ENCODE peak calls at places on chromosomes 13 and 19, in five cellular contexts. One of them, this sample, is unnamed.

GRCh38 chr19:8208710-8209110 is 460 bp upstream of the CERS4 start:
- DNase-seq in HCT116: no peak
- DNase-seq in upper lobe of left lung: peak; percentile 96
- DNase-seq in breast epithelium: peak; percentile 73
- DNase-seq in spleen: no peak
- DNase-seq in this sample: no peak

GRCh38 chr13:46964789-46965527 is 68.1 kb upstream of the HTR2A start:
- DNase-seq in HCT116: no peak
- DNase-seq in breast epithelium: no peak
- DNase-seq in spleen: no peak
- DNase-seq in upper lobe of left lung: no peak
- DNase-seq in this sample: no peak

GRCh38 chr19:30158893-30159245 is 213.3 kb upstream of the ZNF536 start:
- DNase-seq in breast epithelium: no peak
- DNase-seq in HCT116: no peak
- DNase-seq in upper lobe of left lung: no peak
- DNase-seq in spleen: no peak
- DNase-seq in this sample: no peak

GRCh38 chr13:21663197-21663596 is 7.7 kb upstream of the FGF9 start:
- DNase-seq in breast epithelium: no peak
- DNase-seq in upper lobe of left lung: no peak
- DNase-seq in spleen: no peak
- DNase-seq in HCT116: no peak
- DNase-seq in this sample: peak; percentile 20

GRCh38 chr19:29942404-29943261 is 594 bp downstream of the URI1 start:
- DNase-seq in HCT116: no peak
- DNase-seq in spleen: peak; percentile 95
- DNase-seq in upper lobe of left lung: peak; percentile 94
- DNase-seq in breast epithelium: no peak
- DNase-seq in this sample: peak; percentile 77

GRCh38 chr13:35208587-35208986 is 266.5 kb downstream of the NBEA start:
- DNase-seq in breast epithelium: no peak
- DNase-seq in HCT116: no peak
- DNase-seq in spleen: no peak
- DNase-seq in upper lobe of left lung: no peak
- DNase-seq in this sample: no peak

GRCh38 chr13:47049276-47049989 is 152.6 kb upstream of the HTR2A start:
- DNase-seq in breast epithelium: no peak
- DNase-seq in HCT116: no peak
- DNase-seq in spleen: no peak
- DNase-seq in upper lobe of left lung: no peak
- DNase-seq in this sample: no peak

GRCh38 chr19:33459691-33460090 is 61.9 kb downstream of the PEPD start:
- DNase-seq in spleen: peak; percentile 49
- DNase-seq in upper lobe of left lung: no peak
- DNase-seq in breast epithelium: peak; percentile 27
- DNase-seq in HCT116: no peak
- DNase-seq in this sample: no peak

GRCh38 chr13:110339263-110339662 is 32.2 kb downstream of the COL4A2 start:
- DNase-seq in HCT116: no peak
- DNase-seq in spleen: no peak
- DNase-seq in upper lobe of left lung: no peak
- DNase-seq in breast epithelium: no peak
- DNase-seq in this sample: no peak

GRCh38 chr13:46315491-46316075 is 71.5 kb downstream of the RUBCNL start:
- DNase-seq in breast epithelium: no peak
- DNase-seq in HCT116: no peak
- DNase-seq in spleen: no peak
- DNase-seq in upper lobe of left lung: no peak
- DNase-seq in this sample: no peak

GRCh38 chr13:100510208-100510997 is 78.2 kb downstream of the GGACT start:
- DNase-seq in upper lobe of left lung: no peak
- DNase-seq in HCT116: no peak
- DNase-seq in spleen: no peak
- DNase-seq in breast epithelium: no peak
- DNase-seq in this sample: no peak

GRCh38 chr19:15428956-15429824 is 10.4 kb upstream of the AKAP8L start:
- DNase-seq in breast epithelium: no peak
- DNase-seq in upper lobe of left lung: no peak
- DNase-seq in spleen: peak; percentile 54
- DNase-seq in HCT116: no peak
- DNase-seq in this sample: no peak

GRCh38 chr19:4521170-4521887 is 3.0 kb upstream of the PLIN4 start:
- DNase-seq in HCT116: no peak
- DNase-seq in upper lobe of left lung: no peak
- DNase-seq in spleen: no peak
- DNase-seq in breast epithelium: no peak
- DNase-seq in this sample: no peak

GRCh38 chr19:4518345-4519171 is at the start of gene PLIN4:
- DNase-seq in HCT116: no peak
- DNase-seq in breast epithelium: peak; percentile 62
- DNase-seq in upper lobe of left lung: peak; percentile 83
- DNase-seq in spleen: no peak
- DNase-seq in this sample: peak; percentile 60

GRCh38 chr19:4519172-4519496 is 848 bp upstream of the PLIN4 start:
- DNase-seq in upper lobe of left lung: no peak
- DNase-seq in HCT116: no peak
- DNase-seq in breast epithelium: no peak
- DNase-seq in spleen: no peak
- DNase-seq in this sample: no peak

GRCh38 chr19:4517451-4518057 is 732 bp downstream of the PLIN4 start:
- DNase-seq in breast epithelium: no peak
- DNase-seq in HCT116: no peak
- DNase-seq in upper lobe of left lung: peak; percentile 75
- DNase-seq in spleen: no peak
- DNase-seq in this sample: no peak

GRCh38 chr19:4519521-4520277 is 1.4 kb upstream of the PLIN4 start:
- DNase-seq in spleen: no peak
- DNase-seq in breast epithelium: no peak
- DNase-seq in HCT116: no peak
- DNase-seq in upper lobe of left lung: no peak
- DNase-seq in this sample: peak; percentile 50
- TF ChIP-seq POLR2A in spleen: no peak
- TF ChIP-seq POLR2A in breast epithelium: no peak
- TF ChIP-seq POLR2A in HCT116: no peak
- TF ChIP-seq POLR2A in upper lobe of left lung: no peak
- TF ChIP-seq POLR2A in this sample: no peak

GRCh38 chr19:47081095-47081494 is 32.5 kb downstream of the ZC3H4 start:
- DNase-seq in HCT116: no peak
- DNase-seq in spleen: no peak
- DNase-seq in breast epithelium: no peak
- DNase-seq in upper lobe of left lung: no peak
- DNase-seq in this sample: no peak
- H3K36me3 ChIP-seq in HCT116: peaks cover 34% of the 10 kb centered on the region
- H3K36me3 ChIP-seq in spleen: peaks cover 95% of the 10 kb centered on the region
- H3K36me3 ChIP-seq in breast epithelium: no peaks in the 10 kb centered on the region
- H3K36me3 ChIP-seq in upper lobe of left lung: peaks cover 88% of the 10 kb centered on the region
- H3K36me3 ChIP-seq in this sample: peaks cover 51% of the 10 kb centered on the region

GRCh38 chr19:38731654-38732301 is 12.5 kb downstream of the CAPN12 start:
- DNase-seq in upper lobe of left lung: no peak
- DNase-seq in HCT116: no peak
- DNase-seq in breast epithelium: no peak
- DNase-seq in spleen: peak; percentile 70
- DNase-seq in this sample: peak; percentile 75
- TF ChIP-seq POLR2AphosphoS5 in upper lobe of left lung: peak; percentile 25
- TF ChIP-seq POLR2AphosphoS5 in HCT116: peak; percentile 28
- TF ChIP-seq POLR2AphosphoS5 in breast epithelium: no peak
- TF ChIP-seq POLR2AphosphoS5 in spleen: peak; percentile 45
- TF ChIP-seq POLR2AphosphoS5 in this sample: no peak

GRCh38 chr19:58097783-58098681 is at the start of gene ZSCAN18:
- DNase-seq in spleen: peak; percentile 96
- DNase-seq in breast epithelium: peak; percentile 99
- DNase-seq in HCT116: no peak
- DNase-seq in upper lobe of left lung: peak; percentile 98
- DNase-seq in this sample: peak; percentile 96
- TF ChIP-seq POLR2A in spleen: no peak
- TF ChIP-seq POLR2A in breast epithelium: peak; percentile 85
- TF ChIP-seq POLR2A in HCT116: no peak
- TF ChIP-seq POLR2A in upper lobe of left lung: peak; percentile 77
- TF ChIP-seq POLR2A in this sample: peak; percentile 67

DNA sequence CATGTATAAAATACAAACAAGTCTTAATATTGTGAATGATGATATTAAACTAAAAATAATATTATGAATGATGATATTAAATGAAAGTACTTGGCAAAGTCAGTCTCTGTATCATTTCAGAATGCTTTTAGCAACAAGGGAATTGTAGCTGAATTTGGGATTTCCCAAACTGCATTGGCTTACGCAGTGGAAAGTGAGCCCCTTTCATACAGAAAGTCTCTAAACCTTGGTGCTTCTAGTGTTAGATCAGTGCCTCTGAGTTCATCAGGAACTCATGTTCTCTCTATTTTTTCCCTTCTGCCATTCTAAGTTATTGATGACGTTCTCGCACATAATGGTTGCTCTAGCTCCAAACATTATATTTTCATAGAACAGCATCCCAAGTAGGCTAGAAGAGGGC is 300.0 kb downstream of the ITGBL1 start:
- DNase-seq in breast epithelium: no peak
- DNase-seq in HCT116: no peak
- DNase-seq in spleen: no peak
- DNase-seq in upper lobe of left lung: no peak
- DNase-seq in this sample: no peak
- H3K36me3 ChIP-seq in breast epithelium: no peaks in the 10 kb centered on the region
- H3K36me3 ChIP-seq in HCT116: no peaks in the 10 kb centered on the region
- H3K36me3 ChIP-seq in spleen: no peaks in the 10 kb centered on the region
- H3K36me3 ChIP-seq in upper lobe of left lung: no peaks in the 10 kb centered on the region
- H3K36me3 ChIP-seq in this sample: no peaks in the 10 kb centered on the region

GRCh38 chr13:39779337-39780270 is 124.1 kb downstream of the COG6 start:
- DNase-seq in spleen: no peak
- DNase-seq in breast epithelium: no peak
- DNase-seq in HCT116: no peak
- DNase-seq in upper lobe of left lung: no peak
- DNase-seq in this sample: no peak
- TF ChIP-seq POLR2AphosphoS5 in spleen: no peak
- TF ChIP-seq POLR2AphosphoS5 in breast epithelium: no peak
- TF ChIP-seq POLR2AphosphoS5 in HCT116: no peak
- TF ChIP-seq POLR2AphosphoS5 in upper lobe of left lung: no peak
- TF ChIP-seq POLR2AphosphoS5 in this sample: no peak

GRCh38 chr13:60155978-60156377 is 7.8 kb downstream of the DIAPH3 start:
- DNase-seq in spleen: no peak
- DNase-seq in upper lobe of left lung: no peak
- DNase-seq in HCT116: no peak
- DNase-seq in breast epithelium: no peak
- DNase-seq in this sample: no peak
- TF ChIP-seq POLR2A in spleen: no peak
- TF ChIP-seq POLR2A in upper lobe of left lung: no peak
- TF ChIP-seq POLR2A in HCT116: no peak
- TF ChIP-seq POLR2A in breast epithelium: no peak
- TF ChIP-seq POLR2A in this sample: no peak

DNA sequence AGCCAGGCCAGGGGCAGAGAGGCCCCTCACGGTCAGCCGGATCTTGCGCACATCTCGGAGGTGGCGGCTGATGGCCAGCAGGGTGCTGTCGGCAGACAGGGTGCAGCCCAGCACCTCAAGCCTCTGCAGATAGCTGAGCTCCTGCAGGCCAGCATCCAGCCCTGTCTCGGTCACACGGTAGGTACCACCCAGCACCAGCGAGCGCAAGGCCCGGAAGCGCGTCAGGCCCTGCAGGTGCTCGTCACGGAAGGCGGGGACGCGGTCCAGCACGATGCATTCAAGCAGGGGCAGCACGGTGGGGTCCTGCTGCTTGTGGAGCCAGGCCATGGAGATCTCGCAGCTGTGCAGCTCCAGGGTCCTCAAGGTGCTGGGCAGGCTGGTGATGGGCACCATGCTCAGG is 7.7 kb downstream of the FBXL12 start:
- DNase-seq in HCT116: no peak
- DNase-seq in spleen: no peak
- DNase-seq in breast epithelium: no peak
- DNase-seq in upper lobe of left lung: peak; percentile 69
- DNase-seq in this sample: no peak
- H3K36me3 ChIP-seq in HCT116: peaks cover 12% of the 10 kb centered on the region
- H3K36me3 ChIP-seq in spleen: peaks cover 41% of the 10 kb centered on the region
- H3K36me3 ChIP-seq in breast epithelium: peaks cover 7% of the 10 kb centered on the region
- H3K36me3 ChIP-seq in upper lobe of left lung: peaks cover 66% of the 10 kb centered on the region
- H3K36me3 ChIP-seq in this sample: peaks cover 25% of the 10 kb centered on the region

GRCh38 chr13:44306401-44307192 is 67.0 kb upstream of the SERP2 start:
- DNase-seq in spleen: no peak
- DNase-seq in upper lobe of left lung: peak; percentile 8
- DNase-seq in breast epithelium: no peak
- DNase-seq in HCT116: peak; percentile 99
- DNase-seq in this sample: peak; percentile 63
- TF ChIP-seq POLR2AphosphoS5 in spleen: no peak
- TF ChIP-seq POLR2AphosphoS5 in upper lobe of left lung: peak; percentile 76
- TF ChIP-seq POLR2AphosphoS5 in breast epithelium: peak; percentile 66
- TF ChIP-seq POLR2AphosphoS5 in HCT116: peak; percentile 83
- TF ChIP-seq POLR2AphosphoS5 in this sample: peak; percentile 56